ENCODE peak calls at places on chromosomes 12 and 14, in four cellular contexts. I, U, H and W are unnamed samples.

GRCh38 chr14:49975799-49976198 is 82.9 kb downstream of the ARF6 start:
- DNase-seq in I (no peak), U (no peak), H (no peak), W (no peak)

GRCh38 chr14:58862421-58862820 is 224.7 kb downstream of the DACT1 start:
- DNase-seq in I (no peak), U (no peak), H (no peak), W (no peak)

GRCh38 chr12:119843100-119843499 is 34.0 kb downstream of the CIT start:
- DNase-seq in I (no peak), U (no peak), H (no peak), W (no peak)

GRCh38 chr12:107439101-107439738 is 246.4 kb upstream of the PWP1 start:
- DNase-seq in I (no peak), U (no peak), H (no peak), W (no peak)

GRCh38 chr14:52769889-52770288 is 21.5 kb downstream of the GNPNAT1 start:
- DNase-seq in I (no peak), U (no peak), H (no peak), W (no peak)

GRCh38 chr14:90105756-90106155 is 44.0 kb downstream of the KCNK13 start:
- DNase-seq in I (no peak), U (no peak), H (no peak), W (no peak)

GRCh38 chr12:57200497-57200896 is 16.1 kb upstream of the NXPH4 start:
- DNase-seq in I (no peak), U (no peak), H (no peak), W (no peak)

GRCh38 chr14:54680636-54681035 is 113.7 kb downstream of the SAMD4A start:
- DNase-seq in I (no peak), U (no peak), H (no peak), W (no peak)

GRCh38 chr12:11581179-11581755 is 68.2 kb upstream of the ETV6 start:
- DNase-seq in I (peak; percentile 66), U (peak; percentile 86), H (peak; percentile 37), W (peak; percentile 50)

GRCh38 chr12:55820679-55821078 is 2.8 kb downstream of the ORMDL2 start:
- DNase-seq in I (no peak), U (peak; percentile 20), H (no peak), W (no peak)

GRCh38 chr12:100128509-100128908 is 14.2 kb downstream of the BLTP3B start:
- DNase-seq in I (no peak), U (no peak), H (no peak), W (no peak)

GRCh38 chr14:64663174-64663573 is 41.0 kb upstream of the PLEKHG3 start:
- DNase-seq in I (no peak), U (no peak), H (no peak), W (no peak)

GRCh38 chr12:54431911-54432814 is 13.1 kb upstream of the ITGA5 start:
- DNase-seq in I (peak; percentile 93), U (no peak), H (no peak), W (no peak)

GRCh38 chr12:129381717-129382116 is 522.1 kb downstream of the TMEM132D start:
- DNase-seq in I (no peak), U (no peak), H (no peak), W (no peak)

GRCh38 chr12:17296882-17297281 is 690.9 kb upstream of the LMO3 start:
- DNase-seq in I (no peak), U (no peak), H (no peak), W (no peak)

GRCh38 chr14:103141117-103141796 is 18.0 kb downstream of the TNFAIP2 start:
- DNase-seq in I (no peak), U (peak; percentile 91), H (no peak), W (no peak)

GRCh38 chr14:77151245-77151644 is 9.7 kb upstream of the ZDHHC22 start:
- DNase-seq in I (no peak), U (peak; percentile 45), H (no peak), W (no peak)

GRCh38 chr12:13175499-13175898 is 21.0 kb upstream of the EMP1 start:
- DNase-seq in I (no peak), U (no peak), H (no peak), W (no peak)

GRCh38 chr12:89350661-89351488 is 1.4 kb downstream of the DUSP6 start:
- DNase-seq in I (no peak), U (no peak), H (no peak), W (no peak)

GRCh38 chr12:31506907-31507306 is 84.0 kb downstream of the DENND5B start:
- DNase-seq in I (no peak), U (no peak), H (no peak), W (no peak)

GRCh38 chr12:120013659-120014380 is 24.8 kb downstream of the BICDL1 start:
- DNase-seq in I (no peak), U (no peak), H (no peak), W (no peak)

GRCh38 chr12:78671295-78671694 is 193.3 kb upstream of the SYT1 start:
- DNase-seq in I (no peak), U (no peak), H (no peak), W (no peak)

GRCh38 chr12:9039397-9039977 is 50.1 kb downstream of the KLRG1 start:
- DNase-seq in I (no peak), U (peak; percentile 68), H (no peak), W (no peak)

GRCh38 chr14:76396714-76397187 is 20.8 kb downstream of the ESRRB start:
- DNase-seq in I (no peak), U (no peak), H (no peak), W (no peak)

DNA sequence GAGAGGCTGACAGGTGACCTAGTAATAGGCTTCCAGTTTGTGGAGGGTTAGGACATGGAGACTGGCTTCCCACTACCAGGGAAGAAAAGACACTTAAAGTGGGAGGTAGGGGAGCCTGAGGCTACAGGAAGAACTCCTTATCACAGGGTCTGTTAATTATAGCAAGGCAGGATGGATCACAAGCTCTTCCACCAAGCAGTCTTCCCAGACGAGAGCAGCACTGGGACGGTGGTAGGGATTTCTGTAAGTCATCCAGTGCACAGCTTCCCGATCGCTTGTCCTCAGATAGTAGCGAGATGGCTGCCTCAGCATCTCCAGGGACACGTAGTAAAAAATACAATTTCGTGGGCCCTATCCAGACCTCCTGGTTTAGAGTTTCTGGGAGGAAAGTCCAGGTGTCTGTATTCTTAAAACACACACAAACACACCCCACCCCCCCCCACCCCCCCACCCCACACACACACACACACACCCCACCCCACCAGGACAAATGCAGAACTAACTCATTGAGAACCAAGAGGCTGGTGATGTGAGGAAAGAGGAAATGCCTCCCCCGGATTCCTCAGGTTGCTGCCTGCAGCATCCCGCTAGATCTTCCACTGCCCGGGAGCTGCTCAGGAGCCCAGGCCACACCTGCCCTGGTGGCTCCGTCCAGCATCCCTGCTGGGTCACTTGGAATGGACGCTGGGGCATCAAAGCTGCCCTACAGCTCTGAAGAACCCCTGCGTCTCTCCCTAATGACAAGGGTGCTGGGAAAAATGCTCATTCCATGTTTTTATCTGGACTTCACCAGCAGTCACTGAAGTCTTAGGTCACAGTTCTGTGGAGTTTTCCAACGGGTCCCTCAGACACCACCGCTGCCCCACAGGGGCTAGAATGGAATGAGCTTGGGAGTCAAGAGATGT is 307.2 kb downstream of the CACNA1C start:
- DNase-seq in I (no peak), U (no peak), H (no peak), W (no peak)
- TF ChIP-seq CTCF in I (no peak), U (no peak), H (no peak), W (no peak)

GRCh38 chr14:105252552-105253328 is 4.4 kb downstream of the BTBD6 start:
- DNase-seq in I (no peak), U (no peak), H (no peak), W (no peak)

GRCh38 chr14:105253329-105253682 is 5.0 kb downstream of the BTBD6 start:
- DNase-seq in I (no peak), U (no peak), H (no peak), W (no peak)

GRCh38 chr14:105257464-105257863 is 9.1 kb downstream of the BTBD6 start:
- DNase-seq in I (no peak), U (no peak), H (no peak), W (no peak)

GRCh38 chr14:105256292-105256960 is 8.1 kb downstream of the BTBD6 start:
- DNase-seq in I (no peak), U (no peak), H (no peak), W (no peak)

DNA sequence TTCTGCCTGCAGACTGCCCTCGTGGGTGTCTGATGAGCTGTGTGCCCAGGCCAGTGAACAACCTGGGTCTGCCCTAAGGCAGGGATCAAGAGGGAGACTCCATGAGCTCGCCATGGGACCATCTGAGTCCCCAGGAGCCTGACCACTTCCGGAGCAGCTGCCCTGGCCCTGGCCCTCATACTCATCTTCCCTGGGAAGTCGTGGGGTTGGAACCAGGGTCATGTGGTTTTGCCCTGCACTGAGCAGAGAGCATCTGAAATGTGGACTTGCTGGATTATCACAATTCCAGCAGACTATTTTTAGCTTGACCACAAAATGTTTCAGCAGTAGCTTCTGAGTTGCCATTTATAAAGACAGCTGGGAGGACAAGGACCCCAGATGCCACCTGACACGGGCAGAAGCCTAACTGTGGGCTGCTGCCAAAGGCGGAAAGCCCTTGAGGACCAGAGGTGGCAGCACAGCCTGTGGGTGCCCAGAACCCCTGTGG is 6.7 kb downstream of the BTBD6 start:
- DNase-seq in I (no peak), U (no peak), H (no peak), W (no peak)
- TF ChIP-seq CTCF in I (no peak), U (no peak), H (no peak), W (no peak)

DNA sequence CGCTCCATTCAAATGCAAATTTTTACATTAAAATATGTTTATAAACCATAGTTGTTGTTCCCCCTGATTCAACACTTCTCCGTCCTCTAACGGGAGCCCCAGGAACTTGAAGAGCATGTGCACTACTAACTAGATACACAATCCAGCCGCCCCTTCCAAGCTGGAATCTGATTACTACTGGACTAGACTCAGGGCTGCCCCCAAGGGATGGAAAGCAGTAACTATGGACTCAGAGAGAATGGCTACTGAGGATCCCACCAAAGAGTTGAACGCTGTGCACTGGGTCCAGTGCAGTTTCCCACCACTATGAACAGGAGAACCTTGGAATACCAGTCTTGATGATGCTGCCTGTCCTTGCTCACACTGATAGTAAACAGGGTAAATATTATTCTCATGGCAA is 48.6 kb upstream of the PCNX1 start:
- DNase-seq in I (no peak), U (no peak), H (no peak), W (no peak)
- TF ChIP-seq CTCF in I (no peak), U (peak; percentile 23), H (no peak), W (no peak)

GRCh38 chr14:23055621-23056256 is 1.6 kb downstream of the CDH24 start:
- DNase-seq in I (no peak), U (no peak), H (no peak), W (no peak)

GRCh38 chr14:23055147-23055550 is 2.2 kb downstream of the CDH24 start:
- DNase-seq in I (no peak), U (no peak), H (no peak), W (no peak)

GRCh38 chr14:23053426-23053825 is 3.9 kb downstream of the CDH24 start:
- DNase-seq in I (no peak), U (no peak), H (no peak), W (no peak)

GRCh38 chr14:23052671-23053070 is 4.6 kb downstream of the CDH24 start:
- DNase-seq in I (no peak), U (no peak), H (no peak), W (no peak)

GRCh38 chr14:23054000-23054811 is 3.1 kb downstream of the CDH24 start:
- DNase-seq in I (no peak), U (peak; percentile 28), H (no peak), W (no peak)
- TF ChIP-seq CTCF in I (no peak), U (peak; percentile 73), H (no peak), W (no peak)

GRCh38 chr12:109201496-109201885 is 85.1 kb downstream of the ACACB start:
- DNase-seq in I (no peak), U (no peak), H (no peak), W (no peak)

GRCh38 chr12:109200825-109201495 is 84.6 kb downstream of the ACACB start:
- DNase-seq in I (no peak), U (no peak), H (no peak), W (no peak)

GRCh38 chr12:109203480-109203879 is 87.1 kb downstream of the ACACB start:
- DNase-seq in I (no peak), U (no peak), H (no peak), W (no peak)

GRCh38 chr12:109199324-109199723 is 82.9 kb downstream of the ACACB start:
- DNase-seq in I (no peak), U (no peak), H (no peak), W (no peak)

GRCh38 chr12:109202770-109203169 is 86.4 kb downstream of the ACACB start:
- DNase-seq in I (no peak), U (no peak), H (no peak), W (no peak)
- TF ChIP-seq CTCF in I (no peak), U (no peak), H (no peak), W (no peak)